ENCODE peak calls at places on chromosome 18, in nine cellular contexts. H is Kasumi-1, T is ELR, D is cardiac muscle cell, K is left lobe of liver, M is Right ventricle myocardium inferior, X is NCI-H1092, O is neural progenitor cell, R is activated T-cell treated with anti-CD3 and anti-CD28 coated beads for 48 hours. V is an unnamed sample.

GRCh38 chr18:23196119-23197004 is 61.1 kb downstream of the CABLES1 start:
- DNase-seq in D (no peak), T (no peak), K (no peak), X (no peak), M (no peak), O (no peak), H (no peak), R (no peak), V (peak)

GRCh38 chr18:23401400-23402347 is 51.4 kb upstream of the RIOK3 start:
- DNase-seq in D (peak), K (no peak), M (no peak), H (no peak), O (peak), T (peak), R (no peak), X (no peak), V (peak)

GRCh38 chr18:9690418-9691178 is 17.5 kb upstream of the RAB31 start:
- DNase-seq in O (no peak), X (no peak), R (no peak), T (no peak), H (no peak), D (no peak), K (no peak), M (no peak), V (no peak)

GRCh38 chr18:66682855-66683322 is 79.0 kb upstream of the CDH19 start:
- DNase-seq in X (no peak), D (peak), K (no peak), O (peak), R (no peak), H (peak), T (no peak), M (no peak), V (no peak)

GRCh38 chr18:48894266-48894600 is 56.5 kb downstream of the SMAD7 start:
- DNase-seq in X (no peak), T (no peak), O (no peak), M (no peak), D (no peak), H (no peak), K (no peak), R (no peak), V (no peak)

GRCh38 chr18:48621240-48621639 is 82.4 kb downstream of the CTIF start:
- DNase-seq in O (no peak), M (no peak), X (no peak), H (no peak), R (no peak), D (peak), K (no peak), T (peak), V (no peak)

GRCh38 chr18:25067291-25068050 is 284.5 kb downstream of the ZNF521 start:
- DNase-seq in X (no peak), T (no peak), D (no peak), K (no peak), M (no peak), R (no peak), H (no peak), O (no peak), V (no peak)

GRCh38 chr18:50545936-50546335 is 14.0 kb upstream of the MAPK4 start:
- DNase-seq in H (no peak), O (no peak), M (no peak), X (no peak), R (no peak), T (no peak), K (no peak), D (no peak), V (no peak)

GRCh38 chr18:49878567-49878966 is 65.2 kb upstream of the ACAA2 start:
- DNase-seq in K (no peak), H (no peak), O (no peak), X (no peak), R (no peak), D (peak), T (peak), M (no peak), V (no peak)

GRCh38 chr18:46464926-46465655 is 191.9 kb downstream of the LOXHD1 start:
- DNase-seq in X (no peak), O (no peak), T (peak), D (no peak), H (no peak), M (no peak), K (peak), R (no peak), V (no peak)

GRCh38 chr18:8286303-8286702 is 322.9 kb upstream of the RAB12 start:
- DNase-seq in M (no peak), D (peak), O (no peak), R (no peak), X (no peak), H (no peak), K (no peak), T (no peak), V (no peak)

GRCh38 chr18:78525364-78526111 is 454.1 kb upstream of the SALL3 start:
- DNase-seq in D (peak), O (no peak), X (no peak), K (no peak), H (no peak), M (no peak), R (no peak), T (no peak), V (no peak)

GRCh38 chr18:23257686-23258565 is 122.6 kb downstream of the CABLES1 start:
- DNase-seq in R (no peak), D (peak), K (no peak), T (peak), O (no peak), H (peak), M (no peak), X (no peak), V (no peak)

GRCh38 chr18:59996370-59996966 is 96.7 kb downstream of the PMAIP1 start:
- DNase-seq in K (no peak), H (peak), O (peak), D (peak), T (peak), R (no peak), M (no peak), X (peak), V (no peak)

GRCh38 chr18:60259052-60259681 is 113.4 kb downstream of the MC4R start:
- DNase-seq in H (peak), D (peak), T (peak), M (no peak), R (no peak), O (no peak), K (no peak), X (no peak), V (no peak)

GRCh38 chr18:37663446-37663845 is 97.8 kb upstream of the CELF4 start:
- DNase-seq in O (no peak), H (no peak), T (no peak), D (no peak), K (no peak), M (no peak), X (no peak), R (no peak), V (no peak)

GRCh38 chr18:56545539-56545938 is 92.9 kb downstream of the TXNL1 start:
- DNase-seq in K (no peak), T (no peak), H (no peak), X (no peak), M (no peak), D (peak), O (no peak), R (no peak), V (no peak)

GRCh38 chr18:73232933-73233332 is 365.1 kb upstream of the NETO1 start:
- DNase-seq in T (no peak), X (no peak), H (no peak), D (no peak), O (no peak), M (no peak), R (no peak), K (no peak), V (no peak)

GRCh38 chr18:67916142-67916541 is 399.6 kb upstream of the DSEL start:
- DNase-seq in M (no peak), R (no peak), T (no peak), K (no peak), H (no peak), X (no peak), D (no peak), O (no peak), V (no peak)

GRCh38 chr18:51890762-51891161 is 449.2 kb upstream of the DCC start:
- DNase-seq in R (no peak), H (no peak), M (no peak), X (peak), O (no peak), K (no peak), D (no peak), T (peak), V (no peak)

GRCh38 chr18:43893001-43893637 is 615.8 kb upstream of the SYT4 start:
- DNase-seq in D (peak), K (no peak), R (no peak), M (no peak), T (peak), X (no peak), H (no peak), O (no peak), V (no peak)

GRCh38 chr18:1779587-1779986 is 791.7 kb downstream of the METTL4 start:
- DNase-seq in D (no peak), X (no peak), K (no peak), O (no peak), T (no peak), M (no peak), R (no peak), H (no peak), V (no peak)

GRCh38 chr18:32299489-32299888 is 109.7 kb downstream of the MEP1B start:
- DNase-seq in R (no peak), X (no peak), M (no peak), K (no peak), O (no peak), H (no peak), D (no peak), T (no peak), V (no peak)

GRCh38 chr18:49487711-49488310 is 777 bp upstream of the C18orf32 start:
- DNase-seq in H (no peak), X (no peak), K (peak), R (no peak), T (peak), O (peak), M (no peak), D (peak), V (no peak)

GRCh38 chr18:58997811-58998337 is 133.2 kb downstream of the ZNF532 start:
- DNase-seq in X (no peak), R (no peak), K (no peak), D (peak), M (no peak), T (peak), O (no peak), H (no peak), V (no peak)

GRCh38 chr18:79583984-79584401 is 95.6 kb upstream of the CTDP1 start:
- DNase-seq in M (no peak), O (no peak), D (no peak), T (no peak), K (no peak), R (no peak), X (no peak), H (no peak), V (no peak)

GRCh38 chr18:79818036-79818435 is 20.3 kb downstream of the KCNG2 start:
- DNase-seq in X (no peak), O (no peak), K (peak), H (peak), D (peak), M (no peak), T (no peak), R (no peak), V (no peak)